ENCODE peak calls at places on chromosomes 6 and 20, in five cellular contexts. B is mammary epithelial cell, I is neural progenitor cell, R is K562, T is GM23248. D is an unnamed sample.

GRCh38 chr6:41824571-41825569 is 37.4 kb downstream of the TOMM6 start:
- DNase-seq in B (no peak), I (no peak), R (no peak), T (no peak), D (no peak)

GRCh38 chr6:160999508-160999907 is 7.9 kb downstream of the MAP3K4 start:
- DNase-seq in B (no peak), I (no peak), R (no peak), T (no peak), D (no peak)

GRCh38 chr20:43191143-43191542 is 1.4 kb upstream of the PTPRT start:
- DNase-seq in B (no peak), I (no peak), R (no peak), T (no peak), D (no peak)

GRCh38 chr20:24977336-24977735 is 15.2 kb downstream of the APMAP start:
- DNase-seq in B (no peak), I (no peak), R (no peak), T (no peak), D (no peak)

GRCh38 chr6:57267586-57268293 is 45.6 kb upstream of the RAB23 start:
- DNase-seq in B (peak; percentile 94), I (peak; percentile 45), R (peak; percentile 46), T (peak; percentile 98), D (peak; percentile 68)

GRCh38 chr6:24643925-24644324 is 2.1 kb downstream of the KIAA0319 start:
- DNase-seq in B (no peak), I (no peak), R (no peak), T (no peak), D (no peak)

GRCh38 chr6:16496982-16497823 is 258.8 kb downstream of the GMPR start:
- DNase-seq in B (no peak), I (peak; percentile 21), R (no peak), T (no peak), D (no peak)

GRCh38 chr6:39829331-39829730 is 37.2 kb downstream of the DAAM2 start:
- DNase-seq in B (no peak), I (no peak), R (no peak), T (no peak), D (no peak)

GRCh38 chr6:118565317-118565960 is 17.3 kb downstream of the PLN start:
- DNase-seq in B (peak; percentile 54), I (no peak), R (peak; percentile 19), T (no peak), D (no peak)

GRCh38 chr6:49582529-49582928 is 32.1 kb downstream of the C6orf141 start:
- DNase-seq in B (no peak), I (no peak), R (no peak), T (no peak), D (no peak)

GRCh38 chr6:17385660-17386059 is 7.7 kb upstream of the CAP2 start:
- DNase-seq in B (peak; percentile 54), I (no peak), R (no peak), T (peak; percentile 41), D (no peak)

GRCh38 chr6:31952140-31952805 is 6.4 kb downstream of the CFB start:
- DNase-seq in B (peak; percentile 41), I (peak; percentile 84), R (peak; percentile 78), T (peak; percentile 81), D (no peak)

GRCh38 chr6:149445095-149445466 is 39.7 kb downstream of the ZC3H12D start:
- DNase-seq in B (no peak), I (no peak), R (no peak), T (no peak), D (no peak)

GRCh38 chr6:39706819-39707218 is 18.4 kb downstream of the KIF6 start:
- DNase-seq in B (no peak), I (no peak), R (no peak), T (no peak), D (no peak)

GRCh38 chr6:166422201-166422940 is 39.6 kb upstream of the MPC1 start:
- DNase-seq in B (no peak), I (no peak), R (no peak), T (no peak), D (no peak)

GRCh38 chr20:16560661-16561060 is 12.6 kb downstream of the KIF16B start:
- DNase-seq in B (no peak), I (no peak), R (no peak), T (no peak), D (no peak)

GRCh38 chr20:58313366-58313765 is 3.9 kb downstream of the RAB22A start:
- DNase-seq in B (no peak), I (no peak), R (no peak), T (no peak), D (no peak)

GRCh38 chr6:147515327-147515726 is 6.8 kb downstream of the SAMD5 start:
- DNase-seq in B (no peak), I (no peak), R (no peak), T (no peak), D (no peak)

GRCh38 chr6:158409451-158409850 is 97.2 kb downstream of the TULP4 start:
- DNase-seq in B (no peak), I (no peak), R (no peak), T (peak; percentile 48), D (no peak)

GRCh38 chr6:101391772-101392560 is 1.5 kb upstream of the GRIK2 start:
- DNase-seq in B (no peak), I (peak; percentile 40), R (no peak), T (no peak), D (no peak)

GRCh38 chr20:16256981-16257380 is 316.3 kb downstream of the KIF16B start:
- DNase-seq in B (no peak), I (no peak), R (no peak), T (no peak), D (no peak)

GRCh38 chr6:80356545-80356944 is 250.1 kb downstream of the BCKDHB start:
- DNase-seq in B (no peak), I (no peak), R (no peak), T (no peak), D (no peak)

GRCh38 chr20:57559286-57559627 is 1.7 kb upstream of the PCK1 start:
- DNase-seq in B (no peak), I (no peak), R (no peak), T (no peak), D (no peak)

GRCh38 chr6:41467106-41467505 is 79.1 kb upstream of the FOXP4 start:
- DNase-seq in B (no peak), I (no peak), R (no peak), T (no peak), D (no peak)

DNA sequence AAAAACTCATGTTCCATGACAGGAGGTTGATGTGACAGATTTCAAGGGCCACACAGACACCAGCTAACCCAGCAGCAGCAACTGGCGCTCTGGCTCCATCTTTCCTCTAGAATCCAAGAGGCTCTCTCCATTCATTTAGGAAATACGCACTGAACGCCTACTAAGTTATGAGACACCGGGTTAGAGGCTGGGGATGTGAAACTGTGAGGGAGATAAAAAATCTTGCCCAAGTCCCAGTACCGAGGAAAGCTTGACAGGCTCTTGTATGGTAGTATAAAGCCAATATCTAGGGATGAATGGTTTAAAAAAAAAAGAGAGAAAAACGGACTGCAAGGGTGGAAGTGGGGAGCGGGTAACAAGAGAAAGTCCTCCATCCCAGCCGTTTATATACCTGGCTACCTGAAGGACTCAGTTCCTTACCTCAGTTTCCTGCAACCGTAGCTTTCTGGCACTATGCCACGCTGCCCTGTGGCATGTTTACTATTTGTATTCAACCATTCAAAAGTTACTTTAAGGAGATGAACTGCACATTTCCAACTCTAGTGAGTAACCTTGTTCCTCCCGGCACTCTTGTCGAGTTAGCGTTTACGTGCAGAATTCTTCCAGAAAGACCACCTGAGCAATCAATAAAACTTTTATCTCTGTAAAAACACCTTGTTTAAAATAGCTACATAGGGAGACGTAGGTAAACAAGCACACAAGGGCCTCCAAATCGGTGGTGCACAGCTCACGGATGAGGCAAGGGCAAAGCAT is 1.7 kb downstream of the BEND3 start:
- DNase-seq in B (peak; percentile 5), I (no peak), R (no peak), T (no peak), D (no peak)
- H3K9ac ChIP-seq in B (peak overlapping the region; percentile 35), I (no peak overlapping the region), R (peak overlapping the region; percentile 80), T (peak overlapping the region; percentile 46), D (peak overlapping the region; percentile 15)

GRCh38 chr20:62792940-62793756 is 3.1 kb upstream of the MRGBP start:
- DNase-seq in B (no peak), I (no peak), R (no peak), T (no peak), D (no peak)

GRCh38 chr20:62793757-62794006 is 2.6 kb upstream of the MRGBP start:
- DNase-seq in B (no peak), I (no peak), R (no peak), T (no peak), D (no peak)

GRCh38 chr20:62794007-62794724 is 2.1 kb upstream of the MRGBP start:
- DNase-seq in B (peak; percentile 94), I (peak; percentile 98), R (peak; percentile 96), T (peak; percentile 98), D (no peak)

GRCh38 chr20:62796699-62797491 is 622 bp downstream of the MRGBP start:
- DNase-seq in B (no peak), I (no peak), R (peak; percentile 85), T (no peak), D (no peak)

GRCh38 chr20:62795023-62795761 is 1.1 kb upstream of the MRGBP start:
- DNase-seq in B (peak; percentile 53), I (peak; percentile 68), R (peak; percentile 65), T (peak; percentile 79), D (no peak)
- TF ChIP-seq EZH2 in B (no peak), I (peak; percentile 96), R (no peak), T (no peak), D (no peak)

GRCh38 chr20:26208296-26209091 is 511.8 kb upstream of the ZNF337 start:
- DNase-seq in B (peak; percentile 2), I (peak; percentile 81), R (no peak), T (peak; percentile 23), D (no peak)
- H2AFZ ChIP-seq in B (peak overlapping the region; percentile 16), I (peak overlapping the region; percentile 99), R (no peak overlapping the region), T (peak overlapping the region; percentile 68), D (peak overlapping the region; percentile 19)

GRCh38 chr20:59320426-59320825 is 20.0 kb downstream of the EDN3 start:
- DNase-seq in B (no peak), I (no peak), R (no peak), T (no peak), D (no peak)

GRCh38 chr20:59322813-59323469 is 22.5 kb downstream of the EDN3 start:
- DNase-seq in B (no peak), I (no peak), R (no peak), T (peak; percentile 5), D (no peak)

GRCh38 chr20:59318803-59319202 is 18.4 kb downstream of the EDN3 start:
- DNase-seq in B (no peak), I (no peak), R (no peak), T (no peak), D (no peak)

GRCh38 chr20:59322101-59322500 is 21.7 kb downstream of the EDN3 start:
- DNase-seq in B (no peak), I (no peak), R (no peak), T (no peak), D (no peak)

DNA sequence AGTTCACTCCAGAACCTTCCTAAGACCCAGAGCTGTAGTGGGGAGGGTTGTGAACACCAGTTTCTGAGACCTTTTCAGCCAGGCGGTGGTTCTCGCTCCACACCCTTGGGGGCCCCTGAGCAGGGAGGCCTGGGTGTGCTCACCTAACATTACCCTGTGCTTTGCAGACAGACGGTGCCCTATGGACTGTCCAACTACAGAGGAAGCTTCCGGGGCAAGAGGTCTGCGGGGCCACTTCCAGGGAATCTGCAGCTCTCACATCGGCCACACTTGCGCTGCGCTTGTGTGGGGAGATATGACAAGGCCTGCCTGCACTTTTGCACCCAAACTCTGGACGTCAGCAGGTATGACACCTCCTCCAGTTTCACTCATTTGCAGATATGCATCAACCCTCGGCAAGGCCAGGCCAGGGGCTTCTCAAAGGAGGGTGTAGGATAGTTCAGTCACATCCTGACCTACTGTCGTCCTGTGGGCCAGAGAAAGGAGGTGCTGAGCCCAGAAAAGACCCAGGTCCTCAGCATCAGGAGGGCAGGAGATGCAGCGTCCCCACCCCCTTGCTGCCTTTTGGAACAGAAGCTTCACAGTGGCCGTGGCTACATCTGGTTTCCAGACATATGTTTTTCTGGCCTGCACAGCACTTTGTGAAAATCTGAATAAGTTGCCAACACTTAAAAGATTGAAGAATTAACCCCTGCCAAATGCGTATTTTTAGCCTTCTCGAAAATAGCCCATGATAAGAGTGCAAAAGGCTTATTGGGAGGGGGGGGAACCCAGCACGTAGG is 20.6 kb downstream of the EDN3 start:
- DNase-seq in B (no peak), I (no peak), R (no peak), T (no peak), D (no peak)
- H3K9ac ChIP-seq in B (no peak overlapping the region), I (no peak overlapping the region), R (no peak overlapping the region), T (no peak overlapping the region), D (no peak overlapping the region)